ENCODE peak calls at places on chromosome 4, in four cellular contexts. G is K562, J is SK-N-SH, X is HepG2. C is an unnamed sample.

GRCh38 chr4:18366762-18367358 is 345.3 kb upstream of the LCORL start:
- DNase-seq in G (no peak), J (peak), X (peak), C (no peak)

GRCh38 chr4:173014113-173014558 is 154.5 kb upstream of the GALNT7 start:
- DNase-seq in G (no peak), J (peak), X (no peak), C (no peak)

GRCh38 chr4:141815646-141816045 is 179.3 kb downstream of the IL15 start:
- DNase-seq in G (no peak), J (no peak), X (no peak), C (no peak)

GRCh38 chr4:68176904-68177303 is 47.2 kb upstream of the TMPRSS11F start:
- DNase-seq in G (no peak), J (no peak), X (no peak), C (no peak)

GRCh38 chr4:87052615-87053014 is 117.8 kb downstream of the AFF1 start:
- DNase-seq in G (peak), J (no peak), X (no peak), C (no peak)

GRCh38 chr4:107825072-107825789 is 499 bp downstream of the SGMS2 start:
- DNase-seq in G (no peak), J (peak), X (no peak), C (no peak)

GRCh38 chr4:150078996-150079581 is 844 bp downstream of the DCLK2 start:
- DNase-seq in G (no peak), J (peak), X (no peak), C (no peak)

GRCh38 chr4:172481802-172482508 is 668.8 kb downstream of the GALNTL6 start:
- DNase-seq in G (no peak), J (no peak), X (no peak), C (no peak)

GRCh38 chr4:74967324-74967723 is 34.4 kb downstream of the PARM1 start:
- DNase-seq in G (no peak), J (no peak), X (no peak), C (no peak)

GRCh38 chr4:140884431-140885058 is 128.4 kb upstream of the TBC1D9 start:
- DNase-seq in G (peak), J (peak), X (peak), C (peak)

GRCh38 chr4:168715889-168716288 is 219.0 kb downstream of the PALLD start:
- DNase-seq in G (no peak), J (no peak), X (no peak), C (no peak)

GRCh38 chr4:112284662-112285411 is 867 bp downstream of the TIFA start:
- DNase-seq in G (peak), J (peak), X (no peak), C (no peak)

GRCh38 chr4:132530846-132531245 is 618.2 kb upstream of the PCDH10 start:
- DNase-seq in G (no peak), J (no peak), X (no peak), C (no peak)

GRCh38 chr4:121964958-121965357 is 13.1 kb upstream of the TRPC3 start:
- DNase-seq in G (no peak), J (no peak), X (no peak), C (no peak)

GRCh38 chr4:181143241-181143854 is 1099.9 kb upstream of the TENM3 start:
- DNase-seq in G (peak), J (peak), X (peak), C (peak)

GRCh38 chr4:4974727-4975126 is 44.5 kb downstream of the CYTL1 start:
- DNase-seq in G (no peak), J (no peak), X (no peak), C (no peak)

GRCh38 chr4:4971796-4972195 is 47.5 kb downstream of the CYTL1 start:
- DNase-seq in G (no peak), J (no peak), X (no peak), C (no peak)

GRCh38 chr4:4968161-4968757 is 51.0 kb downstream of the CYTL1 start:
- DNase-seq in G (no peak), J (no peak), X (no peak), C (no peak)

GRCh38 chr4:4969298-4969697 is 50.0 kb downstream of the CYTL1 start:
- DNase-seq in G (no peak), J (no peak), X (no peak), C (peak)
- TF ChIP-seq ELF1 in G (no peak), J (no peak), X (no peak), C (no peak)

GRCh38 chr4:153153339-153153851 is 50.8 kb upstream of the TRIM2 start:
- DNase-seq in G (no peak), J (peak), X (no peak), C (no peak)
- TF ChIP-seq ELF1 in G (no peak), J (no peak), X (no peak), C (no peak)

DNA sequence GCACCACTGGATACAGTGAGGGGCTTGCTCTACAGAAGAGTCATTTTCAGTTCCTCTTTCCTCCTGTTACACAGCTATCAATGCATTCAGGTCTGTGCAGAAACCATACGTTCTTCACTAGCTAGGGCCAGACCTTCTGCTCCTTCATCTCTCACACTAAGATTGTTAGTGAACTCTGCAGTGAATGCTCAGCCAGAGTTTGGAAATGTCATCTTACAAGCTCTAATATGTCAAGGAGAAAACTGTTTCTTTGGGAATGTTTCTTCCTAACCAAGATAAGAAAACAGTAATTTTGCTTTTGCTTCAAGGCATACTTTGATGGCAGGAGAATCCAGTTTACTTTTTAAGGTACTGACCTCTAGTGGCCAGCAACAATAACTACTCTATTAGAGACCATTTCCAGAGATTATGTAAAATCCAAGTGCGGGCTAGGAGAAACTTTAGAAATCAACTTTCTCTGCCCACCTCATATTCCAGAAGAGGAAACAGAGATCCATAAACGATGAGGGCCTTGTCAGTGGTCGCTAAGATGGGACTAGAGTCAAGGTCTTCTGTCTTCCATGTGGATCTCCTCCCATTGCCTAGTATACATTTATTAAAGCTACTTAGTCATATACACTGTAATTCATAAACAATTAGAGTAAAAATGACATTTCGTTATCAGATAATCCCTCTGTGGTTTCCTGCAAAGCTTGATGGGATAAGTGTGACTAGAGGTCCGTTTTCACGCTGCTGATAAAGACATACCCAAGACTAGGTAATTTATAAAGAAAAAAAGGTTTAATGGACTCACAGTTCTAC is 12.1 kb upstream of the CC2D2A start:
- DNase-seq in G (peak), J (peak), X (peak), C (no peak)
- TF ChIP-seq ELF1 in G (no peak), J (no peak), X (no peak), C (no peak)

DNA sequence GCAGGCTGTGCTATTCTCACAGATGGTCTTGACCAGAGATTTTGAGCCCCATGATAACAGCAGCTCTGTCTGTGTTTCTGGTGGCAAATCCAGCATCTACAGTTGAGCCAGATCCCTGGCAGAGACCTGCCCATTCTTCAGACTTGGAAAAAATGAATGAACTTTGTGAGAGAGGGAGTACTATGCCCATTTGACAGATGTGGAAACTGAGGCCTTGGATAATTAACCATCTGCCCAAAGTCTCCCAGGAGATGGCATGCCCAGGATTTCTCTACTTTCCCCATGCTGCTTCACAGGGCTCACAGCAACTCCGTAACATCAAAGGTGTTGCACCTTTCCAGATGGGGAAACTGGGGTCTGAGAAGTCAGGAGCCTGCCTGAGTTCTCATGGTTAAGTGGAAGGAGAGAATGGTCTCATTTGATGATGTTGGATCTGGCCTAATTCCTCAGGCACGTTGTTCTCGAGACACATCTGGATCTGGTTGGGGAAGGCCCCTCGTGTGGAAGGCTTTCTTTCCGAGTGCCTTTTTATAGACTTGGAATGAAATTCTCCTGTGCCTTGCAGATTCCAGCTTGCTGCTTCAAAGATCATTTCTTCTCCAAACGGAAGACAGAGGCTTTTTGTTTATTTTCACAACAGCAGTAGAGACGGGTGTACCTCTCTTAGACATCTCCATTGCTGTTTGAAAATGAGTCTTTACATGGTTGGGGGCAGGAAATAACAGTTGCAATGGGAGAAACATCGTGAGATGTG is 73.3 kb upstream of the STX18 start:
- DNase-seq in G (no peak), J (no peak), X (no peak), C (no peak)
- TF ChIP-seq ELF1 in G (no peak), J (no peak), X (no peak), C (no peak)

DNA sequence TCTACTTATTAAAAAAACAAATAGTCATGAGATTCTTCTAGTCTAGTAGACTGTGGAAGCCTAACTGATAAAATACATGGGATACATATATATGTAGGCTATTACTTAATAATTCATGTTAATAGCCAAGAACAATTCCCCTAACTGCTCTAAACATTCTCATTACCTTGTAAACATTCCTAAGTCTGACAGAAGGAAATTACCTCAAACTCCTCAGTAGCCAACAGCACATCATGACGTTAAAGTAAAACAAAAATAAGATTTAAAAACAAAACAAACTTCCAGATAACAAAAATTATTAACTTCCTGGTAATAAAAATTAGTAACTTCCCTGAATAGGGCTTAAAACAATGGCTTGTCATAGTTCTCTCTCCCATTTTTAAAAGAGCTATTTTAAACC is 109.2 kb downstream of the WDFY3 start:
- DNase-seq in G (no peak), J (no peak), X (no peak), C (no peak)
- TF ChIP-seq ELF1 in G (no peak), J (no peak), X (no peak), C (no peak)

GRCh38 chr4:186723207-186724047 is at the start of gene FAT1:
- DNase-seq in G (peak), J (peak), X (peak), C (no peak)
- TF ChIP-seq ELF1 in G (no peak), J (no peak), X (no peak), C (no peak)

DNA sequence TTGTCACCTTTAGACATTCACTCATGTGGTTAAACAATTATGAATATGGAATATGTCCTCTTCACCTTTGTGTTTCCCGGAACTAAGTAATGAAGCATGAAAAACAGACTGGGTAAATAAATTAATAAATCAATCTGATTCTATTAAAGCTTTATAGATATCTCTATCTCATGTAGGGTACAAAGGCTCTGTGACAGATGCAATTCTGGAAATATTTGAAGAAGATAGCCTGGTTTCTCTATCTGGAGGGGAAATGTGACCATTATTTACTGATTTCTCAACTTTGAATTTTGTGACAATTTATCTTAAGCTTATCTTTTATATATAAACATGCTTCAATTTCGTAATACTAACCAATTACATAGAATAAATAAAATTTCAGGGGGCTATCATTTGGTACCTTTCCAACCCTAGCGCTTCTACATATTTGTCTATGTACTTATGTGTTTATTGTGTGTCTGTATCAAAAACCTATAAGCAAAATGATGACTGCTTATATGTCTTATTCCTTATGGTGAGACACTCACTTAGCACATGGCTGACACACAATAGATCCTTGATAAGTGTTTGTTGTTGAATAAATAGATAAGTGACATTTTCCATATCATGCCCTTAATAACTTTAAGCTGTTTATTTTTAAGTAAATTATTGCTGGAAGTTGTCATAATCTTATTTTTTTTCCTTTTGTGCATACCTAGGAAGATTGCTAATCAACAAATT is 9.9 kb downstream of the CTSO start:
- DNase-seq in G (no peak), J (no peak), X (no peak), C (no peak)
- TF ChIP-seq ELF1 in G (no peak), J (no peak), X (no peak), C (no peak)

GRCh38 chr4:88705805-88706518 is 8.3 kb upstream of the NAP1L5 start:
- DNase-seq in G (no peak), J (no peak), X (no peak), C (no peak)

GRCh38 chr4:88702780-88703179 is 5.2 kb upstream of the NAP1L5 start:
- DNase-seq in G (no peak), J (no peak), X (no peak), C (no peak)

GRCh38 chr4:88709989-88710388 is 12.4 kb upstream of the NAP1L5 start:
- DNase-seq in G (no peak), J (no peak), X (no peak), C (no peak)

GRCh38 chr4:88705223-88705622 is 7.6 kb upstream of the NAP1L5 start:
- DNase-seq in G (no peak), J (no peak), X (no peak), C (no peak)

GRCh38 chr4:88706574-88706973 is 8.9 kb upstream of the NAP1L5 start:
- DNase-seq in G (no peak), J (peak), X (peak), C (no peak)
- TF ChIP-seq ELF1 in G (no peak), J (no peak), X (no peak), C (no peak)

GRCh38 chr4:17324431-17324830 is 187.5 kb downstream of the QDPR start:
- DNase-seq in G (peak), J (peak), X (peak), C (peak)
- TF ChIP-seq ELF1 in G (no peak), J (no peak), X (no peak), C (no peak)

DNA sequence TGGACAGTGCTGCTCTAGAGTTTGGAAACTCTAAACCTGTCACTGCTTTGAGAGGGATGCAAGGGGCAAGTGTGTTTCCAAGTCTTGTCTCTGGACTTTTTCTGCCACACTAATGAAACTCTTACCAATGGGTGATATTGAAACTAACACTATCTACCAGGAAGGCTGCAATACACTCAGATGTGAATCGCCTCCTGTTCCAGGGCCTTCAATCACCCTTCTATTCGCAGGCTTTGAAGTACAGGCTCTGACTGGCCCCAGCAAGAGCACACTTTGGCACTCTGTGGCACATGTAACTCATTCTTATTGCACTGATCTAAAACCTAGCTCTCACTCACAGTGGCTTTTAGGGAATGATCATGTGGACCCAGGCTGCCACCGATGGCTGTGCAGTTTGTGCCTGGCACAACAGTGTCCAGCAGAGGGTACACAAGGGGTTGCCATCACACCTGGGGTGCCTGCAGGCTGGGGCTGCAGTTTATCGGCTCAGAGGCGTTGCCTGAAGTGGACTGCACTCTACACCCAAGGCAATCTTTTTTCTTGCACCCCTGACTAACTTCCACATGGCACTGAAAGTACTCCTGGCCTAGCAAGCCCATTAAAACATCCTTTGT is 210.8 kb downstream of the MGST2 start:
- DNase-seq in G (no peak), J (peak), X (no peak), C (no peak)
- TF ChIP-seq ELF1 in G (no peak), J (no peak), X (no peak), C (no peak)